ENCODE peak calls at places on chromosomes 11 and 22, in six cellular contexts. A is IMR-90, B is H9, X is mesenchymal stem cell, E is trophoblast cell, R is H1. P is an unnamed sample.

GRCh38 chr11:65212226-65212801 is 30.6 kb downstream of the CAPN1 start:
- DNase-seq in A (no peak), B (no peak), X (no peak), E (no peak), R (no peak), P (no peak)

GRCh38 chr11:104484784-104485554 is 321.0 kb upstream of the PDGFD start:
- DNase-seq in A (peak), B (no peak), X (peak), E (no peak), R (no peak), P (no peak)

GRCh38 chr11:66336234-66337102 is at the start of gene RIN1:
- DNase-seq in A (peak), B (peak), X (peak), E (peak), R (no peak), P (no peak)

GRCh38 chr11:13405220-13405619 is 57.8 kb downstream of the BTBD10 start:
- DNase-seq in A (no peak), B (no peak), X (no peak), E (no peak), R (no peak), P (no peak)

GRCh38 chr11:35245786-35246185 is 106.8 kb downstream of the CD44 start:
- DNase-seq in A (no peak), B (no peak), X (no peak), E (no peak), R (no peak), P (no peak)

GRCh38 chr11:120207517-120207916 is 3.3 kb upstream of the OAF start:
- DNase-seq in A (no peak), B (no peak), X (no peak), E (no peak), R (no peak), P (no peak)

GRCh38 chr11:47395225-47396048 is 13.0 kb upstream of the SLC39A13 start:
- DNase-seq in A (no peak), B (no peak), X (no peak), E (no peak), R (no peak), P (no peak)

GRCh38 chr11:11624926-11625325 is 3.1 kb upstream of the GALNT18 start:
- DNase-seq in A (no peak), B (no peak), X (no peak), E (no peak), R (no peak), P (no peak)

GRCh38 chr22:20750461-20751184 is 23.3 kb upstream of the SERPIND1 start:
- DNase-seq in A (peak), B (no peak), X (peak), E (no peak), R (no peak), P (no peak)

GRCh38 chr11:63941901-63942300 is 3.1 kb downstream of the NAA40 start:
- DNase-seq in A (no peak), B (no peak), X (no peak), E (no peak), R (no peak), P (no peak)

GRCh38 chr11:63937713-63938480 is 905 bp upstream of the NAA40 start:
- DNase-seq in A (no peak), B (peak), X (no peak), E (peak), R (no peak), P (no peak)

GRCh38 chr11:63939351-63939920 is 634 bp downstream of the NAA40 start:
- DNase-seq in A (no peak), B (peak), X (peak), E (peak), R (no peak), P (no peak)

GRCh38 chr11:63940786-63941185 is 2.0 kb downstream of the NAA40 start:
- DNase-seq in A (no peak), B (no peak), X (no peak), E (no peak), R (no peak), P (no peak)

DNA sequence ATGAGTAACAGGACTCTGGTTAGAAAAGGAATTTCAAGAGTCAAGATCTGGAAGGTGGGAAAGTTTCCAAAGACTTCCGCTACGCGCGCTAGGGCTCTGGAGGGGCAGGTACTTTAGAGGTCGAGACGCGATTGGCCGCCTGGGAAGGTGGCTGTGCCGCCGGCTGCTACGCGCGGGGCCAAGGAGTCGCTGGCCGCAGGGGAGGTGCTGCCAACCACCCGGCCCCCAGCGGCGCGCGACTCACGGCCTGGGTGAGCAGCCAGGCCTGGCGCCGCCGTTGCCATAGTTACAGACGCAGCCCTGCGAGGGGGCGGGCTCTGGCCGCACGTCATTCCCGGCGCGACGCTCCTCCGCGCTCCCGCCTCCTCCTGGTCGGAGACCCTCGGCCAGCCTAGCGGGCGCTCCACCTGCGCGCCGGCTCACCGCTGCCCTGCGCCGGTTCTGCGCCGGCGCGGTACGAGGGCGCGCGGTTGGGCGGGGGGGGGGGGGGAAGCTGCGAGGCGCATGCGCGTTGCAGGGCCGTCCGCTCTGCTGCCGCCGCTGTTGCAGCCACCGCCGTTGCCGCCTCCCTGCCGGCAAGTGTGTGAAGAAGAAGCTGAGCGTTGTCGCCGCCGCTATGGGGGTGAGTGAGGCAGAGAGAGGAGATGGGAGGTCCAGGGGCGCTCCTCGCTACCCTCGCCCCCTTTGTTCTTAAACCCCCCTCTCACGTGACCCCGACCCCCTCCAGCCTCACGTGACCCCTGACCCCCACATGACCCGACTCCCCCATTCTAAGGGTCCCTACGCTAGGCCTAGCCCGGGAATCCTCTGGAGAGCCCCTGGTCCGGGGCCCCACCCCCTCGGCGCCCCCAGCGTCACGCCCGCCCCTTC is at the start of gene NAA40:
- DNase-seq in A (peak), B (peak), X (peak), E (peak), R (peak), P (peak)
- H2BK5ac ChIP-seq in A (peak), B (no peak), X (no peak), E (peak), R (peak), P (peak)

DNA sequence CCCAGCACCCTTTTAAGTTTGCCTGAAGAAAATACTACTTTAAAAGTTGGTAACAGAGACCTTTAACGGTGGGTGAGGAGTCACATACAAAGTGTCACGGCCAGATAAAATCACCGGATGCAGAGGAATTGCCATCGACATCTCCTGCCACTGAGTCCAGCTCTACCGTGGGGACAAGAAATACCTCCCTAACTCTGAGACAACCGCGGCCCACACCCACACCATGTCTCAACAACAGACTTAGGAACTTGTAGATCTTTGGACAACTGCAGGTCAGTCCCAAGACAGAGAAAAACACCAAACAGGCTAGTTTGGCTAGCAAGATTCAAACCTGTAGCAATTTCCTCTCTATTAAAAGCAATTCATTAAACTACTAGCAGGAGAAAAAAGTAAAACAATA is 669 bp downstream of the ETS1 start:
- DNase-seq in A (no peak), B (no peak), X (no peak), E (no peak), R (no peak), P (no peak)
- H2BK5ac ChIP-seq in A (no peak), B (no peak), X (no peak), E (no peak), R (no peak), P (no peak)

GRCh38 chr22:49917997-49918910 is at the start of the genes ALG12 and CRELD2:
- DNase-seq in A (peak), B (peak), X (peak), E (peak), R (peak), P (peak)
- H2BK5ac ChIP-seq in A (peak), B (no peak), X (peak), E (peak), R (peak), P (peak)

GRCh38 chr11:75387742-75388294 is 11.5 kb upstream of the RPS3 start:
- DNase-seq in A (no peak), B (no peak), X (no peak), E (no peak), R (no peak), P (no peak)
- H2BK5ac ChIP-seq in A (no peak), B (no peak), X (no peak), E (peak), R (no peak), P (no peak)

GRCh38 chr11:45410391-45411215 is 124.5 kb upstream of the SYT13 start:
- DNase-seq in A (no peak), B (peak), X (no peak), E (no peak), R (peak), P (no peak)
- H2BK5ac ChIP-seq in A (no peak), B (no peak), X (no peak), E (no peak), R (peak), P (no peak)

GRCh38 chr22:37910863-37911262 is 4.8 kb downstream of the MICALL1 start:
- DNase-seq in A (no peak), B (no peak), X (no peak), E (no peak), R (no peak), P (no peak)

GRCh38 chr22:37912171-37912570 is 6.1 kb downstream of the MICALL1 start:
- DNase-seq in A (no peak), B (no peak), X (no peak), E (no peak), R (no peak), P (no peak)

GRCh38 chr22:37911697-37912096 is 5.6 kb downstream of the MICALL1 start:
- DNase-seq in A (no peak), B (no peak), X (no peak), E (no peak), R (no peak), P (no peak)

GRCh38 chr22:37911273-37911672 is 5.2 kb downstream of the MICALL1 start:
- DNase-seq in A (no peak), B (no peak), X (no peak), E (no peak), R (no peak), P (no peak)

GRCh38 chr22:37913233-37913721 is 7.2 kb downstream of the MICALL1 start:
- DNase-seq in A (no peak), B (no peak), X (no peak), E (no peak), R (no peak), P (no peak)
- H2BK5ac ChIP-seq in A (no peak), B (no peak), X (no peak), E (no peak), R (no peak), P (no peak)

GRCh38 chr11:75325713-75326438 is 25.6 kb downstream of the ARRB1 start:
- DNase-seq in A (peak), B (no peak), X (peak), E (no peak), R (no peak), P (no peak)
- H2BK5ac ChIP-seq in A (peak), B (no peak), X (peak), E (no peak), R (no peak), P (no peak)

P was measured in neuronal stem cell.